ENCODE peak calls at places on chromosome 14, in four cellular contexts. One of them, this sample, is unnamed.

GRCh38 chr14:44204061-44204815 is 302.8 kb downstream of the FSCB start:
- DNase-seq in GM12878: no peak
- DNase-seq in SK-N-SH: no peak
- DNase-seq in K562: no peak
- DNase-seq in this sample: no peak

GRCh38 chr14:91545204-91545603 is 35.1 kb upstream of the PPP4R3A start:
- DNase-seq in GM12878: no peak
- DNase-seq in SK-N-SH: no peak
- DNase-seq in K562: no peak
- DNase-seq in this sample: no peak

GRCh38 chr14:52351561-52352491 is 37.7 kb downstream of the PTGER2 start:
- DNase-seq in GM12878: peak
- DNase-seq in K562: no peak
- DNase-seq in SK-N-SH: no peak
- DNase-seq in this sample: no peak

GRCh38 chr14:99538275-99538674 is 57.1 kb downstream of the CCNK start:
- DNase-seq in GM12878: no peak
- DNase-seq in K562: no peak
- DNase-seq in SK-N-SH: peak
- DNase-seq in this sample: no peak

GRCh38 chr14:31858868-31859267 is 218.2 kb upstream of the ARHGAP5 start:
- DNase-seq in GM12878: no peak
- DNase-seq in SK-N-SH: no peak
- DNase-seq in K562: no peak
- DNase-seq in this sample: no peak

GRCh38 chr14:22689186-22689585 is 45.0 kb upstream of the OR6J1 start:
- DNase-seq in GM12878: no peak
- DNase-seq in K562: no peak
- DNase-seq in SK-N-SH: no peak
- DNase-seq in this sample: no peak

GRCh38 chr14:98955741-98956070 is 316.3 kb downstream of the BCL11B start:
- DNase-seq in K562: no peak
- DNase-seq in SK-N-SH: no peak
- DNase-seq in GM12878: no peak
- DNase-seq in this sample: peak

GRCh38 chr14:76672123-76672522 is 89.1 kb upstream of the VASH1 start:
- DNase-seq in SK-N-SH: no peak
- DNase-seq in GM12878: no peak
- DNase-seq in K562: no peak
- DNase-seq in this sample: no peak

GRCh38 chr14:51540364-51540763 is 111.3 kb upstream of the FRMD6 start:
- DNase-seq in SK-N-SH: no peak
- DNase-seq in GM12878: no peak
- DNase-seq in K562: no peak
- DNase-seq in this sample: no peak

GRCh38 chr14:95505030-95505589 is 11.3 kb downstream of the SYNE3 start:
- DNase-seq in GM12878: no peak
- DNase-seq in SK-N-SH: no peak
- DNase-seq in K562: no peak
- DNase-seq in this sample: no peak

GRCh38 chr14:75636100-75636692 is 24.5 kb downstream of the ERG28 start:
- DNase-seq in SK-N-SH: peak
- DNase-seq in K562: no peak
- DNase-seq in GM12878: no peak
- DNase-seq in this sample: no peak

GRCh38 chr14:99715266-99716000 is 31.3 kb downstream of the CYP46A1 start:
- DNase-seq in K562: no peak
- DNase-seq in SK-N-SH: no peak
- DNase-seq in GM12878: no peak
- DNase-seq in this sample: peak

GRCh38 chr14:46344327-46344937 is 307.1 kb downstream of the RPL10L start:
- DNase-seq in K562: peak
- DNase-seq in GM12878: peak
- DNase-seq in SK-N-SH: peak
- DNase-seq in this sample: no peak

GRCh38 chr14:76501156-76501555 is 125.2 kb downstream of the ESRRB start:
- DNase-seq in K562: no peak
- DNase-seq in SK-N-SH: no peak
- DNase-seq in GM12878: no peak
- DNase-seq in this sample: no peak

GRCh38 chr14:94936901-94937321 is 167.0 kb upstream of the GSC start:
- DNase-seq in GM12878: no peak
- DNase-seq in K562: no peak
- DNase-seq in SK-N-SH: peak
- DNase-seq in this sample: no peak

GRCh38 chr14:76133103-76133502 is 18.6 kb upstream of the GPATCH2L start:
- DNase-seq in K562: peak
- DNase-seq in SK-N-SH: no peak
- DNase-seq in GM12878: no peak
- DNase-seq in this sample: no peak

GRCh38 chr14:98633380-98633779 is 638.6 kb downstream of the BCL11B start:
- DNase-seq in SK-N-SH: no peak
- DNase-seq in K562: no peak
- DNase-seq in GM12878: no peak
- DNase-seq in this sample: no peak

GRCh38 chr14:105335735-105336476 is 21.4 kb downstream of the PACS2 start:
- DNase-seq in GM12878: no peak
- DNase-seq in K562: no peak
- DNase-seq in SK-N-SH: no peak
- DNase-seq in this sample: no peak

GRCh38 chr14:30214014-30214413 is 286.4 kb upstream of the PRKD1 start:
- DNase-seq in K562: no peak
- DNase-seq in GM12878: no peak
- DNase-seq in SK-N-SH: no peak
- DNase-seq in this sample: no peak

GRCh38 chr14:65286443-65286842 is 126.1 kb upstream of the FUT8 start:
- DNase-seq in GM12878: no peak
- DNase-seq in K562: peak
- DNase-seq in SK-N-SH: peak
- DNase-seq in this sample: no peak

GRCh38 chr14:100733152-100733850 is 6.6 kb downstream of the DLK1 start:
- DNase-seq in GM12878: no peak
- DNase-seq in K562: no peak
- DNase-seq in SK-N-SH: peak
- DNase-seq in this sample: no peak

GRCh38 chr14:24179294-24179960 is 7.5 kb downstream of the REC8 start:
- DNase-seq in SK-N-SH: no peak
- DNase-seq in K562: no peak
- DNase-seq in GM12878: no peak
- DNase-seq in this sample: no peak

GRCh38 chr14:22622220-22622619 is 21.9 kb downstream of the OR6J1 start:
- DNase-seq in GM12878: no peak
- DNase-seq in K562: no peak
- DNase-seq in SK-N-SH: no peak
- DNase-seq in this sample: no peak

GRCh38 chr14:51963164-51963733 is 26.1 kb upstream of the RTRAF start:
- DNase-seq in SK-N-SH: no peak
- DNase-seq in K562: no peak
- DNase-seq in GM12878: no peak
- DNase-seq in this sample: no peak

GRCh38 chr14:41636492-41637392 is 30.1 kb downstream of the LRFN5 start:
- DNase-seq in K562: no peak
- DNase-seq in GM12878: no peak
- DNase-seq in SK-N-SH: no peak
- DNase-seq in this sample: peak

GRCh38 chr14:35369701-35370191 is 34.8 kb downstream of the NFKBIA start:
- DNase-seq in SK-N-SH: no peak
- DNase-seq in GM12878: no peak
- DNase-seq in K562: no peak
- DNase-seq in this sample: no peak

GRCh38 chr14:99481745-99482099 is 513 bp downstream of the CCNK start:
- DNase-seq in SK-N-SH: no peak
- DNase-seq in GM12878: no peak
- DNase-seq in K562: peak
- DNase-seq in this sample: no peak

GRCh38 chr14:103890052-103890371 is 38.2 kb upstream of the TDRD9 start:
- DNase-seq in SK-N-SH: no peak
- DNase-seq in K562: no peak
- DNase-seq in GM12878: no peak
- DNase-seq in this sample: no peak

GRCh38 chr14:72488551-72488950 is 405.4 kb downstream of the DPF3 start:
- DNase-seq in K562: no peak
- DNase-seq in GM12878: no peak
- DNase-seq in SK-N-SH: no peak
- DNase-seq in this sample: no peak

GRCh38 chr14:23404331-23404900 is 3.7 kb downstream of the MYH6 start:
- DNase-seq in K562: no peak
- DNase-seq in SK-N-SH: no peak
- DNase-seq in GM12878: no peak
- DNase-seq in this sample: no peak

GRCh38 chr14:54659365-54659764 is 92.4 kb downstream of the SAMD4A start:
- DNase-seq in SK-N-SH: no peak
- DNase-seq in GM12878: no peak
- DNase-seq in K562: no peak
- DNase-seq in this sample: no peak

GRCh38 chr14:51145246-51145645 is 50.3 kb upstream of the TRIM9 start:
- DNase-seq in GM12878: no peak
- DNase-seq in K562: no peak
- DNase-seq in SK-N-SH: no peak
- DNase-seq in this sample: no peak

GRCh38 chr14:101174980-101175606 is 271.6 kb upstream of the RTL1 start:
- DNase-seq in SK-N-SH: peak
- DNase-seq in K562: no peak
- DNase-seq in GM12878: no peak
- DNase-seq in this sample: no peak

GRCh38 chr14:70171719-70172118 is 17.0 kb downstream of the SLC8A3 start:
- DNase-seq in SK-N-SH: no peak
- DNase-seq in K562: no peak
- DNase-seq in GM12878: no peak
- DNase-seq in this sample: no peak

GRCh38 chr14:70168401-70168800 is 20.4 kb downstream of the SLC8A3 start:
- DNase-seq in K562: no peak
- DNase-seq in GM12878: no peak
- DNase-seq in SK-N-SH: no peak
- DNase-seq in this sample: no peak

GRCh38 chr14:70177092-70177491 is 11.7 kb downstream of the SLC8A3 start:
- DNase-seq in SK-N-SH: no peak
- DNase-seq in GM12878: no peak
- DNase-seq in K562: no peak
- DNase-seq in this sample: no peak

GRCh38 chr14:70170976-70171375 is 17.8 kb downstream of the SLC8A3 start:
- DNase-seq in GM12878: no peak
- DNase-seq in SK-N-SH: no peak
- DNase-seq in K562: no peak
- DNase-seq in this sample: no peak

DNA sequence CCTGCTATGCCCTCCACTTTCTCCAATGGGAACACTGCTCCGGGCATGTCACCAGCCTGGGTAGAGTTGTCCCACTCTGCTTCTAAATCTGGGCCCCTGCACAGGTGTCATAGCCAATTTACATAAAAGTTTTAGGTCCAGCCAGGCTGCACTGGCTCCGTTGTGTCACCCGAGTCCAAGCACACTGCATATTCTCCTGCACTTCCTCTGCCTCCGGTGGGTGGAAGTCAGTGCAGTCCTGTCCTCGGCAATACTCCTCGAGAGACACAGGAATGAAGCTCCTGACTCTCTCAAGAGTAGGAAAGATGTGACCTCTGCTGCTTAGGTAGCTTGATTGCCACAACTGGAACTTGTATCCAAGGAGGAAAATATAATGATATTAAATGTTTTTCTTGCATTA is 15.2 kb downstream of the SLC8A3 start:
- DNase-seq in GM12878: no peak
- DNase-seq in K562: no peak
- DNase-seq in SK-N-SH: no peak
- DNase-seq in this sample: no peak
- TF ChIP-seq NRF1 in GM12878: no peak
- TF ChIP-seq NRF1 in K562: no peak
- TF ChIP-seq NRF1 in SK-N-SH: no peak
- TF ChIP-seq NRF1 in this sample: no peak

GRCh38 chr14:62616668-62617067 is 428.6 kb downstream of the KCNH5 start:
- DNase-seq in K562: no peak
- DNase-seq in GM12878: no peak
- DNase-seq in SK-N-SH: no peak
- DNase-seq in this sample: no peak

GRCh38 chr14:62614117-62614516 is 431.1 kb downstream of the KCNH5 start:
- DNase-seq in K562: no peak
- DNase-seq in SK-N-SH: no peak
- DNase-seq in GM12878: no peak
- DNase-seq in this sample: no peak
- TF ChIP-seq NRF1 in K562: no peak
- TF ChIP-seq NRF1 in SK-N-SH: no peak
- TF ChIP-seq NRF1 in GM12878: no peak
- TF ChIP-seq NRF1 in this sample: no peak

GRCh38 chr14:85415015-85415712 is 114.8 kb upstream of the FLRT2 start:
- DNase-seq in SK-N-SH: no peak
- DNase-seq in GM12878: no peak
- DNase-seq in K562: no peak
- DNase-seq in this sample: peak
- TF ChIP-seq NRF1 in SK-N-SH: no peak
- TF ChIP-seq NRF1 in GM12878: no peak
- TF ChIP-seq NRF1 in K562: no peak
- TF ChIP-seq NRF1 in this sample: no peak

DNA sequence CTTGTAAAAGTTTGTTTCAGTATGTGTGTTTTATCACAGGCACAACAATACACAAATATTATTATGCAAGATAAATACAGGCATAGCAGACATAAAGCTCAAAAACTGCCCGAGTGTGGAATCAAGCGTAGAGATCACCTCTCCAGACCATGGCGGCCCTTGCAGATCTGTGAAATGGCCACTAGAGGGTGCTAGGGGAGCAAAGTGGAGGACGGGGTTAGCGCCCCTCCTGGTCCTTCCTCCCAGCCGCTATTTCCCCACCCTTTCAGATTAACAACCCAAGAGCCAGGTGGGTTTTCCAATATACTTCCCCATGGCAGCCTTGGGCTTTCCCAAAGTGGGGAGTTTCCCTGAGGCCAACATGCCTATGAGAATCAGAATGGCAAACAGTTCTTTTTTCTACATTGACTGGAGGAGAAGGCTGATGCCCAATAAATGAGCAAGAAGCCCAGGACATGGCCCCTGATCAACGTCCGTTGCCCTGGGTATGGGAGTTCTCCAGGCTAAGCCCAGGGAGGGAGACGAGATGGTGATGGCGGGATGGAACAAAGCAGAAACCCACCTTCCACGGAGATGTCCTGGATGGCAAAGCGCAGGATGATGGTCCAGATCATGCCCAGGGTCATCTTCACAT is 67.4 kb downstream of the ACTN1 start:
- DNase-seq in GM12878: no peak
- DNase-seq in SK-N-SH: peak
- DNase-seq in K562: peak
- DNase-seq in this sample: peak
- TF ChIP-seq NRF1 in GM12878: no peak
- TF ChIP-seq NRF1 in SK-N-SH: no peak
- TF ChIP-seq NRF1 in K562: no peak
- TF ChIP-seq NRF1 in this sample: no peak

GRCh38 chr14:33556382-33557121 is 394.3 kb downstream of the EGLN3 start:
- DNase-seq in GM12878: no peak
- DNase-seq in K562: no peak
- DNase-seq in SK-N-SH: no peak
- DNase-seq in this sample: no peak
- TF ChIP-seq NRF1 in GM12878: no peak
- TF ChIP-seq NRF1 in K562: no peak
- TF ChIP-seq NRF1 in SK-N-SH: no peak
- TF ChIP-seq NRF1 in this sample: no peak

This sample was measured in H1.